ENCODE peak calls at places on chromosomes 5 and 9, in five cellular contexts. N, O, C, V and G are unnamed samples.

GRCh38 chr5:149221731-149222342 is 49.8 kb upstream of the AFAP1L1 start:
- DNase-seq in N (no peak), O (no peak), C (no peak), V (no peak), G (no peak)

GRCh38 chr9:129938291-129938979 is 103.2 kb downstream of the USP20 start:
- DNase-seq in N (no peak), O (no peak), C (no peak), V (no peak), G (no peak)

GRCh38 chr9:70411141-70411929 is 3.1 kb downstream of the KLF9 start:
- DNase-seq in N (peak; percentile 63), O (peak; percentile 90), C (no peak), V (no peak), G (peak; percentile 77)

GRCh38 chr5:176789873-176790615 is 20.3 kb upstream of the UNC5A start:
- DNase-seq in N (no peak), O (no peak), C (no peak), V (no peak), G (no peak)

GRCh38 chr9:33044677-33045282 is 19.7 kb downstream of the DNAJA1 start:
- DNase-seq in N (peak; percentile 39), O (no peak), C (no peak), V (peak; percentile 61), G (no peak)

GRCh38 chr9:21657966-21658667 is 144.3 kb upstream of the MTAP start:
- DNase-seq in N (no peak), O (no peak), C (no peak), V (no peak), G (no peak)

GRCh38 chr5:96256795-96257470 is 176.1 kb downstream of the PCSK1 start:
- DNase-seq in N (no peak), O (no peak), C (no peak), V (peak; percentile 54), G (no peak)

GRCh38 chr5:66969963-66970362 is 226.6 kb downstream of the CD180 start:
- DNase-seq in N (no peak), O (no peak), C (no peak), V (no peak), G (no peak)

GRCh38 chr5:131068893-131069643 is 96.0 kb downstream of the HINT1 start:
- DNase-seq in N (no peak), O (no peak), C (no peak), V (no peak), G (no peak)

GRCh38 chr9:6055213-6055612 is 39.8 kb upstream of the RANBP6 start:
- DNase-seq in N (peak; percentile 49), O (no peak), C (no peak), V (peak; percentile 49), G (no peak)

GRCh38 chr5:170443624-170444023 is 54.5 kb upstream of the KCNMB1 start:
- DNase-seq in N (no peak), O (no peak), C (no peak), V (no peak), G (no peak)

GRCh38 chr5:21680196-21680595 is 1172.9 kb downstream of the CDH12 start:
- DNase-seq in N (no peak), O (no peak), C (no peak), V (no peak), G (no peak)

GRCh38 chr5:136006767-136007251 is 22.0 kb upstream of the TGFBI start:
- DNase-seq in N (no peak), O (no peak), C (no peak), V (peak; percentile 81), G (no peak)
- TF ChIP-seq EP300 in N (no peak), O (no peak), C (no peak), V (peak; percentile 72), G (no peak)

DNA sequence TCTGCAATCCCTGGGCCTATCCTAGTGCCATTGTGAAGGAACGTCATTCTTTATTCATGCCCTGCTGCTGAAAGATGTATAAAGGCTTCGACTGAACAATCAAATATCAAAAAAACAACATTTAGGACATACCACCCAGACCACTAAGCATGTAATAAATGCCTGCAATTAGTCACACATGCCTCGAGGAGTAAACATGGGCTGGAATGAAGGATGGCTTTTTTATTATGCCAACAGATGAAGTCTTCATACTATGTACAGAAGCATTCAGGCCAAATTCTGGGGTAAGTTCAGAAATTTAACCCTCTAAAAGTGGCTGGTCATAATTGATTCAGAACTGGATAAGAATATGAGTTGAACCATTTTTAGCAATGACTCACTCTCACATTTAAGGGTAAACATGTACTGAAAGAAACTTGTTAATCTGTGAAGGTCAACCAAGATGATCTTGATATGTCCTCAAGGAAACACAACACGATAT is 38.1 kb downstream of the FAM240B start:
- DNase-seq in N (no peak), O (no peak), C (no peak), V (no peak), G (no peak)
- TF ChIP-seq EP300 in N (no peak), O (no peak), C (no peak), V (no peak), G (no peak)

GRCh38 chr5:18112066-18112465 is 477.8 kb downstream of the TAF11L14 start:
- DNase-seq in N (no peak), O (no peak), C (no peak), V (no peak), G (no peak)
- TF ChIP-seq EP300 in N (no peak), O (no peak), C (no peak), V (no peak), G (no peak)

GRCh38 chr5:63310644-63311043 is 651.6 kb downstream of the HTR1A start:
- DNase-seq in N (no peak), O (no peak), C (no peak), V (no peak), G (no peak)
- TF ChIP-seq EP300 in N (no peak), O (no peak), C (no peak), V (no peak), G (no peak)

DNA sequence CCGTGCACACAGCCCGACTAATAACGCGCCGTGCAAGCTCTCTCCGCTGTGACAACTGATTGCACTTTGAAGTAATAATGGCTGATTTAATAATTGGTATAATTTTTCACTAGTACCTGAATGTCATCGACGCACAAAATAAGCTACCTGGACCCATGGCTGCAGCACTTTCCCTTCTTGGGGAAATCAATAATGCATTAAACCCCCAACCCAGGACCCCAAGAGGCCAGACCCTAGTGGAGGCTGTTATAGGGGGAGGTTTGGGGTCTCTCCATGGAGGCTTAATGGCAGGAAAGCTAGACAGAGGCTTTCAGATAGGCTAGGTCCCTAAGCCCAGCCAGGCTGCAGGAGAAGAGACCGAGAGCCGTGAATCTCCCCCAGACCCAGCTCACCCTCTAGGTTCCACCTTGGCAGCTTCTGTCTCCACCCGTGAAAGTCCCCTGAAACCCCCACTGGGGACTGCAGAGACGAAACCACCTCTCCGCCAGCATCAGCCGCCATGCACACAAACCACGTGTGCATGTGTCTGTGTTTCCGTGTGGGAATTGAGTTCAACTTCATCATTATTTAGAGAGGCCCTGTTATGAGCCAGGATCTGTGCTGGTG is 168.7 kb upstream of the MVB12B start:
- DNase-seq in N (peak; percentile 14), O (no peak), C (no peak), V (no peak), G (no peak)
- TF ChIP-seq EP300 in N (no peak), O (no peak), C (no peak), V (no peak), G (no peak)